ENCODE peak calls at places on chromosomes 3 and 15, in seven cellular contexts. R is activated T-helper 1 cell treated with anti-CD3 and anti-CD28 coated beads, Interleukin-2, amount 50 U/mL, for 16 hours; W is upper lobe of right lung; H is GM20000; N is dermis blood vessel endothelial cell; M is left cardiac atrium; E is hippocampal formation. S is an unnamed sample.
A peak's percentile ranks its signal among the peaks of the same experiment; 100 is the strongest.

GRCh38 chr3:184764176-184764575 is 47.8 kb upstream of the VPS8 start:
- DNase-seq in R (no peak), W (no peak), H (no peak), N (no peak), M (no peak), E (no peak), S (no peak)

GRCh38 chr3:128494152-128494650 is 1.2 kb upstream of the GATA2 start:
- DNase-seq in R (no peak), W (no peak), H (no peak), N (no peak), M (no peak), E (no peak), S (no peak)

GRCh38 chr15:31390029-31390428 is 63.4 kb downstream of the KLF13 start:
- DNase-seq in R (no peak), W (no peak), H (peak; percentile 5), N (no peak), M (no peak), E (no peak), S (no peak)

GRCh38 chr15:100891316-100892012 is 11.8 kb downstream of the ALDH1A3 start:
- DNase-seq in R (no peak), W (no peak), H (no peak), N (peak; percentile 53), M (no peak), E (no peak), S (peak; percentile 22)

GRCh38 chr3:35970793-35971192 is 331.5 kb downstream of the ARPP21 start:
- DNase-seq in R (no peak), W (no peak), H (no peak), N (no peak), M (no peak), E (no peak), S (no peak)

GRCh38 chr3:109023656-109024254 is 70.1 kb upstream of the GUCA1C start:
- DNase-seq in R (peak; percentile 3), W (no peak), H (peak; percentile 35), N (peak; percentile 63), M (peak; percentile 32), E (peak; percentile 59), S (peak; percentile 41)

GRCh38 chr15:55993804-55994539 is 560 bp upstream of the NEDD4 start:
- DNase-seq in R (no peak), W (no peak), H (no peak), N (peak; percentile 63), M (no peak), E (no peak), S (peak; percentile 62)

GRCh38 chr15:34725565-34725964 is 29.2 kb downstream of the GJD2 start:
- DNase-seq in R (no peak), W (no peak), H (no peak), N (no peak), M (no peak), E (no peak), S (no peak)

GRCh38 chr3:128488995-128489859 is 3.8 kb downstream of the GATA2 start:
- DNase-seq in R (no peak), W (peak; percentile 70), H (peak; percentile 65), N (peak; percentile 72), M (peak; percentile 80), E (no peak), S (peak; percentile 80)

GRCh38 chr3:9500108-9501050 is 53.2 kb downstream of the LHFPL4 start:
- DNase-seq in R (peak; percentile 36), W (peak; percentile 84), H (peak; percentile 76), N (peak; percentile 80), M (peak; percentile 65), E (no peak), S (peak; percentile 20)

GRCh38 chr15:41860049-41860828 is 21.6 kb downstream of the PLA2G4B start:
- DNase-seq in R (no peak), W (no peak), H (no peak), N (peak; percentile 26), M (no peak), E (no peak), S (peak; percentile 5)

GRCh38 chr15:44532689-44533088 is 4.3 kb upstream of the EIF3J start:
- DNase-seq in R (no peak), W (no peak), H (no peak), N (no peak), M (no peak), E (no peak), S (no peak)

GRCh38 chr15:71390101-71390500 is 274.8 kb downstream of the THSD4 start:
- DNase-seq in R (no peak), W (no peak), H (no peak), N (no peak), M (no peak), E (no peak), S (peak; percentile 23)

GRCh38 chr15:67076147-67076843 is 10.9 kb downstream of the SMAD3 start:
- DNase-seq in R (no peak), W (no peak), H (peak; percentile 56), N (peak; percentile 92), M (peak; percentile 61), E (no peak), S (no peak)

GRCh38 chr3:66393486-66394260 is 107.1 kb downstream of the LRIG1 start:
- DNase-seq in R (peak; percentile 23), W (no peak), H (peak; percentile 81), N (peak; percentile 59), M (peak; percentile 17), E (no peak), S (peak; percentile 62)

GRCh38 chr3:132435239-132435910 is 18.1 kb downstream of the DNAJC13 start:
- DNase-seq in R (no peak), W (no peak), H (no peak), N (no peak), M (no peak), E (no peak), S (no peak)

GRCh38 chr15:88586401-88587162 is 34.6 kb upstream of the AEN start:
- DNase-seq in R (no peak), W (no peak), H (no peak), N (no peak), M (no peak), E (no peak), S (no peak)

GRCh38 chr15:70066422-70066821 is 31.3 kb downstream of the TLE3 start:
- DNase-seq in R (no peak), W (no peak), H (no peak), N (no peak), M (no peak), E (no peak), S (no peak)

GRCh38 chr3:169234595-169234994 is 428.9 kb downstream of the MECOM start:
- DNase-seq in R (no peak), W (no peak), H (no peak), N (no peak), M (no peak), E (no peak), S (no peak)

GRCh38 chr15:92395176-92395521 is 1.5 kb downstream of the ST8SIA2 start:
- DNase-seq in R (no peak), W (no peak), H (no peak), N (no peak), M (no peak), E (no peak), S (no peak)

GRCh38 chr15:67084561-67084960 is 19.2 kb downstream of the SMAD3 start:
- DNase-seq in R (no peak), W (no peak), H (no peak), N (peak; percentile 44), M (no peak), E (no peak), S (no peak)

GRCh38 chr3:124669470-124669869 is 60.8 kb upstream of the UMPS start:
- DNase-seq in R (no peak), W (no peak), H (no peak), N (no peak), M (no peak), E (no peak), S (no peak)

GRCh38 chr3:58116161-58116955 is 94.4 kb downstream of the DNASE1L3 start:
- DNase-seq in R (peak; percentile 14), W (no peak), H (peak; percentile 62), N (no peak), M (no peak), E (no peak), S (no peak)